ENCODE peak calls at places on chromosomes 5 and 9, in five cellular contexts. W is BJ, X is heart left ventricle, E is aorta, F is neural progenitor cell. G is an unnamed sample. For H3K27me3, the result is how much of the 10 kb centered on the place peaks cover.

GRCh38 chr9:115126406-115126805 is 8.4 kb upstream of the TNC start:
- DNase-seq in W (no peak), X (no peak), E (no peak), F (no peak), G (no peak)

GRCh38 chr9:6669881-6670280 is 24.4 kb upstream of the GLDC start:
- DNase-seq in W (no peak), X (no peak), E (no peak), F (no peak), G (no peak)

GRCh38 chr9:18969095-18969494 is 63.9 kb downstream of the SAXO1 start:
- DNase-seq in W (no peak), X (no peak), E (no peak), F (no peak), G (no peak)

GRCh38 chr9:21523021-21524014 is 41.2 kb upstream of the IFNE start:
- DNase-seq in W (no peak), X (no peak), E (no peak), F (no peak), G (no peak)

GRCh38 chr9:93361995-93362394 is 89.5 kb upstream of the FAM120A start:
- DNase-seq in W (no peak), X (no peak), E (no peak), F (no peak), G (no peak)

GRCh38 chr9:130271473-130271872 is 5.9 kb downstream of the HMCN2 start:
- DNase-seq in W (no peak), X (no peak), E (no peak), F (no peak), G (no peak)

GRCh38 chr5:52283221-52283620 is 504.5 kb upstream of the ITGA1 start:
- DNase-seq in W (no peak), X (no peak), E (no peak), F (no peak), G (no peak)

GRCh38 chr9:127049044-127049443 is 73.4 kb downstream of the ANGPTL2 start:
- DNase-seq in W (peak), X (no peak), E (no peak), F (no peak), G (no peak)

GRCh38 chr5:983238-983524 is 25.4 kb upstream of the NKD2 start:
- DNase-seq in W (no peak), X (no peak), E (no peak), F (no peak), G (peak)

GRCh38 chr5:372911-373709 is 51.6 kb downstream of the AHRR start:
- DNase-seq in W (no peak), X (peak), E (peak), F (no peak), G (peak)

GRCh38 chr5:10106806-10107205 is 142.9 kb downstream of the ATPSCKMT start:
- DNase-seq in W (no peak), X (no peak), E (no peak), F (no peak), G (no peak)

GRCh38 chr9:17225407-17225806 is 90.6 kb downstream of the CNTLN start:
- DNase-seq in W (no peak), X (no peak), E (no peak), F (no peak), G (no peak)

GRCh38 chr5:34687269-34688011 is 31.3 kb downstream of the RAI14 start:
- DNase-seq in W (no peak), X (no peak), E (no peak), F (no peak), G (no peak)

GRCh38 chr5:32711693-32712462 is 757 bp downstream of the NPR3 start:
- DNase-seq in W (no peak), X (peak), E (peak), F (peak), G (peak)

GRCh38 chr5:142800776-142801494 is 30.8 kb downstream of the ARHGAP26 start:
- DNase-seq in W (no peak), X (no peak), E (no peak), F (no peak), G (no peak)
- H3K4me3 ChIP-seq in W (no peak), X (no peak), E (no peak), F (no peak), G (no peak)

DNA sequence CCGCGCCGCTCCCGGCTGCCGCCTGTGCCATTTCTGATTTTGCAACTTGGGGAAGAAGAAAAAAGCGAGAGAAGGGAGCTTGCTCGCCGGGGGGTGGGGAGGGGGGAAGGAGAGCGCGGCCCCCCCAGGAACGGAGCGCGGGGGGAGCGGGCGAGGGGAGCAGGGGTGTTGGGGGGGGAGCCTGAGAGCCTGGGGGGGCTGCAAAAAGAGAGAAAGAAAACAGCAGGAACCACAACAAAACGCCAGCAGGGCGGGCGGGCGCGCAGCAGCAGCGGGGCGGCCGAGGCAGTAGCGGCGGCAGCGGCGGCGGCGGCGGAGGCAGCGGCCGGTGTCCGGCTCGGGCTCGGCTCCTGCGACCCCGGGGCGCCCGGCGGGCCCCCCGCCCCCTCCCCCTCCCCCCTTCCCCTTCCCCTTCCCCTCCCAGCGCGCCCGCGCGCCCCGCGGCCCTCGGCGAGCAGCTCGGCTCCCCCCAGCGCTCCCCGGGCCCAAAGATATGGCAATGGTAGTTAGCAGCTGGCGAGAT is 1.6 kb downstream of the NR2F1 start:
- DNase-seq in W (no peak), X (no peak), E (peak), F (peak), G (peak)
- H3K27me3 ChIP-seq in W (under half), X (half or more), E (under half), F (half or more), G (half or more)

GRCh38 chr9:136518623-136519022 is 27.2 kb downstream of the NOTCH1 start:
- DNase-seq in W (no peak), X (no peak), E (no peak), F (no peak), G (peak)
- H3K4me3 ChIP-seq in W (no peak), X (no peak), E (no peak), F (no peak), G (no peak)

GRCh38 chr9:5286262-5286661 is 18.3 kb downstream of the RLN2 start:
- DNase-seq in W (no peak), X (no peak), E (no peak), F (no peak), G (no peak)

GRCh38 chr9:5288591-5288990 is 15.9 kb downstream of the RLN2 start:
- DNase-seq in W (no peak), X (no peak), E (no peak), F (no peak), G (no peak)

GRCh38 chr9:5292141-5292540 is 12.4 kb downstream of the RLN2 start:
- DNase-seq in W (no peak), X (no peak), E (no peak), F (no peak), G (no peak)
- H3K27me3 ChIP-seq in W (under half), X (under half), E (under half), F (under half), G (under half)

DNA sequence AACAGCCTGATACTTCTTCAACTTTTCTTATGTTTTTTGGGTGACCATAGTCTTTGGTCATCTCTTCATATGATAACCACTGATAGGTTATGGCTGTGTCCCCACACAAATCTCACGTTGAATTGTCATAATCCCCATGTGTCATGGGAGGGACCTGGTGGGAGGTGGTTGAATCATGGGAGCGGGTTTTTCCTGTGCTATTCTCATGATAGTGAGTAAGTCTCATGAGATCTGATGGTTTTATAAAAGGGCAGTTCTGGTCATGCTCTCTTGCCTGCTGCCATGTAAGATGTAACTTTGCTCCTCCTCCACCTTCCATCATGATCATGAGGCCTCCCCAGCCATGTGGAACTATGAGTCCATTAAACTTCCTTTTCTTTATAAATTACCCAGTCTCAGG is 8.7 kb downstream of the RHOBTB3 start:
- DNase-seq in W (no peak), X (no peak), E (no peak), F (no peak), G (no peak)
- H3K4me3 ChIP-seq in W (no peak), X (no peak), E (no peak), F (no peak), G (no peak)

DNA sequence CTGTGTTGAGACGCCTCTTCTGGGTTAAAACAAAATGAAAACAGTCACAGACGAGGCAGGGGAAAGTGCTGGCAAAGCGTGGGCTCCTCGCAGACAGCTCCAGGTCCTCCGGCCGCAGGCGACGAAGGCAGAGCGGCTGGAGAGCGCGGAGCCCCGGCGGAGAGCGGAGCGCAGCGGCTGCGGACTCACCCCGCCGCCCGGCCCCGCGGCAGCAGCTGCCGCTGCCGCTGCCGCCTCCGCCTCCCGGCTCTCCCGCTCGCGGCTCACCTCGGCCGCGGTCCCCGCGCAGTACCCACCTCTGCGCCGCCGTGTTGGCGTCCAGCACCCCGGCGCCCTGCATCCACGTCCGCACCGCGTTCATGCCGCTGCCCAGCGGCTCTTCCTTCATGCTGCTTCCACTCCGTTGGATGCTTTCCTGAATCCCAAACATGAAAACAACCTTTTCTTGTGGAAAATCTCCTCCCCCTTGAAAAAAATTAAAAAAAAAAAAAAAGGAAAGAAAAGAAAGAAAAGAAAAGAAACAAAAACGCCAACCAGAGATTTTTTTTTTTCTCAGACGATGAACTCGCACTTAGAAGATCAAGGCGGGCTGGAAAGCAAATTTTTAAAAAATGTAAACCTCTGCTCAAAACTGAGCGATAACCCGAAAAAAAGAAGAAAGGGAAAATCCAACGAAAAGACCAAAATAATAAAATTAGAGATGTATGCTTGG is 511 bp downstream of the EBF1 start:
- DNase-seq in W (no peak), X (no peak), E (peak), F (peak), G (peak)
- H3K27me3 ChIP-seq in W (under half), X (under half), E (under half), F (half or more), G (half or more)

GRCh38 chr9:124286292-124286931 is 28.7 kb downstream of the NEK6 start:
- DNase-seq in W (peak), X (no peak), E (no peak), F (no peak), G (no peak)
- H3K4me3 ChIP-seq in W (no peak), X (no peak), E (no peak), F (no peak), G (no peak)

GRCh38 chr9:91421022-91421765 is 2.4 kb downstream of the NFIL3 start:
- DNase-seq in W (no peak), X (peak), E (peak), F (peak), G (peak)
- H3K27me3 ChIP-seq in W (under half), X (under half), E (under half), F (under half), G (under half)

DNA sequence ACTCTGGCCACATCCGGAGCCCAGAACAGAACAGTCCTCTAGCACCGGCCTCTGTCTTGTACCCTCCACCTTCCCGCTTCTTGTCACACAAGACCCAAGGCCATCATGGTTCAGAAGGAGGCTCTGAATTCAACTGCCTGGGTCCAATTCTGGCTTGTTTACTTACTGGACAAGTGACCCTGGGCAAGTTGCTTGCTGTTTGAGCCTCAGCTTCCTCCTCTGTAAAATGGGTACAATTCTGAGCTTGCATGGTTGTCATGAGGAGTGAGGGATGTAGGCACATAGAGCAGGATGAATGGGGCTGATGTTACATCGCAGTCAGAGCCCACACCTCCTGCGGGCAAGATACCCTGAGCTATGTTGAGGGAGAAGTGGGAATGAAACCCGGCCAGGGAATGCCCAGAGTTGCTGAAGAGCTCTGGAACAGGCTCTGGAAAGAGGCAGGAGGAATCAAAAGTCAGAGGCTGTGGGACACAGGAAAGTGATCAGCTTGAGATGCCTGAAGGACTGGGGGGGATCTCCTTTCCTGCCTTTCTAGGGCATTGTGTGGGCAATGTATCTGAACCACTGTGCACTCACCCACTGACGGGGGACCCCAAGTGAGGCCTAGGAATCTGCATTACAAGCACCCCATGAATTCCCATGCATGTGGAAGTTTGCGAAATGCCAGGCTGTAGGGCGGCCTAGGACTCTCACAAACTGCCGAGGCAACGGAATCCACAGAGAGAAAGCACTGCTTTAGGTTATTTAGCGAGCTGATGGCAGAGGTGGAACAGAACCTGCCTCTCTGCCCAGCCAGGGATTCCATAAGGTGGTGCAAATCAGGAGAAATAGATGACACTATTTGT is 29.4 kb upstream of the IL17B start:
- DNase-seq in W (no peak), X (no peak), E (peak), F (no peak), G (no peak)
- H3K4me3 ChIP-seq in W (peak), X (peak), E (peak), F (no peak), G (no peak)

G was measured in H7.